ENCODE peak calls at places on chromosomes 7 and 10, in six cellular contexts. P, O, V, D, N and R are unnamed samples. For H3K9me3, the result is how much of the 10 kb centered on the place peaks cover.

GRCh38 chr7:28706607-28707006 is 251.5 kb downstream of the TRIL start:
- DNase-seq in N (no peak), O (no peak), D (no peak), P (no peak), V (no peak), R (no peak)

GRCh38 chr10:44955408-44956070 is 4.1 kb upstream of the RASSF4 start:
- DNase-seq in V (no peak), O (no peak), N (no peak), D (no peak), P (no peak), R (no peak)

GRCh38 chr10:27448926-27449325 is 55.2 kb upstream of the RAB18 start:
- DNase-seq in N (no peak), P (peak), O (no peak), D (peak), V (peak), R (no peak)

GRCh38 chr10:19713800-19714525 is 102.3 kb upstream of the PLXDC2 start:
- DNase-seq in N (no peak), D (peak), P (no peak), O (no peak), V (no peak), R (no peak)

GRCh38 chr7:110522751-110523200 is 568.2 kb upstream of the LRRN3 start:
- DNase-seq in V (no peak), P (peak), D (peak), N (no peak), O (no peak), R (peak)

GRCh38 chr7:128108129-128108528 is 76.9 kb upstream of the LRRC4 start:
- DNase-seq in P (no peak), D (no peak), N (no peak), O (peak), V (no peak), R (no peak)

GRCh38 chr7:139772115-139772514 is 5.7 kb downstream of the HIPK2 start:
- DNase-seq in V (no peak), P (no peak), D (peak), N (no peak), O (no peak), R (no peak)

GRCh38 chr10:74329873-74330272 is 178.9 kb downstream of the ADK start:
- DNase-seq in D (peak), P (peak), O (no peak), N (no peak), V (no peak), R (no peak)

GRCh38 chr7:13542451-13542850 is 447.0 kb downstream of the ETV1 start:
- DNase-seq in P (no peak), V (no peak), O (no peak), N (no peak), D (no peak), R (no peak)

GRCh38 chr10:88913157-88913556 is 33.1 kb downstream of the STAMBPL1 start:
- DNase-seq in P (no peak), N (no peak), O (no peak), D (peak), V (no peak), R (peak)

GRCh38 chr7:41222704-41223103 is 480.2 kb downstream of the INHBA start:
- DNase-seq in V (no peak), O (no peak), P (peak), D (peak), N (no peak), R (no peak)

GRCh38 chr7:157903715-157904114 is 566.9 kb downstream of the DNAJB6 start:
- DNase-seq in N (no peak), P (no peak), V (no peak), O (no peak), D (no peak), R (no peak)

GRCh38 chr7:157905740-157906461 is 569.1 kb downstream of the DNAJB6 start:
- DNase-seq in D (no peak), O (no peak), N (no peak), V (peak), P (no peak), R (peak)

GRCh38 chr7:157903296-157903695 is 566.5 kb downstream of the DNAJB6 start:
- DNase-seq in N (no peak), D (no peak), V (no peak), O (no peak), P (no peak), R (no peak)

GRCh38 chr7:157904866-157905215 is 568.0 kb downstream of the DNAJB6 start:
- DNase-seq in P (no peak), D (no peak), O (no peak), N (no peak), V (no peak), R (no peak)

DNA sequence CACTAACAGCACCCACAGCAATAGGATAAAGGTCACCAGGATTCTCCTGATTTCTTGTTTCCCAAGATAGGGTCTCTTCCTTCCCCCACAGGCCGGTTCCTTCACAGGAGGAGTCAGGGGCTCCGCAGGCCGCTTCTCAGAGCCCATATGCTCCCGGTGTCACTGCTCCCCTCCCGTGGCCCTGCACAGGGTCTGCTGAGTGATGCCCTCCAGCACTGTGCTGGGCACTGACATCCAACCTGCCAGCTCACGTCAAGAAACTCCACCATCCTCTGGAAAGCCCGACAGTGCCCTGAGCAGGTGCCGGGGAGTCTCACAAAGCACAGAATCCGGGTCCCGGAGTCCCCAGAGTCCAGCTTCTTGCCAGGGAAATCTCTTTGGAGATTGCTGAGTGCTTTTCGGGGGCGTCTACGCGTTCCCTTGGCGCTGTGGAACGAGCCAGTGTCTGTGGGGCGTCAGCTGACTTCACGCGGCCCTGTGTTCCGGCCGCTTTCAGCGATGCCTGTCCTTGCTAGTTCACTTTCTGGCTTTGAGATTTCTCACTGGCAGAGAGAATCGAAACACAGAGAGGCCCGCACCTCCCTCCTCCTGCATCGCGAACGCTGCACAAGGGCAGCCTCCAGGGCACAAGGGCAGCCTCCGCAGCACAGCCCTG is 567.5 kb downstream of the DNAJB6 start:
- DNase-seq in D (no peak), N (no peak), P (no peak), O (no peak), V (no peak), R (no peak)
- H3K9me3 ChIP-seq in D (under half), N (under half), P (under half), O (under half), V (under half), R (under half)

GRCh38 chr7:23619141-23619540 is 22.0 kb downstream of the CCDC126 start:
- DNase-seq in V (no peak), N (no peak), D (no peak), O (no peak), P (no peak), R (no peak)

GRCh38 chr7:23618241-23618640 is 21.1 kb downstream of the CCDC126 start:
- DNase-seq in V (no peak), O (no peak), P (peak), D (peak), N (no peak), R (no peak)

GRCh38 chr7:23615331-23615730 is 18.1 kb downstream of the CCDC126 start:
- DNase-seq in N (no peak), D (no peak), O (no peak), P (no peak), V (no peak), R (no peak)

GRCh38 chr7:23617482-23617881 is 20.3 kb downstream of the CCDC126 start:
- DNase-seq in D (no peak), P (no peak), O (no peak), V (no peak), N (no peak), R (no peak)

GRCh38 chr7:23616593-23616992 is 19.4 kb downstream of the CCDC126 start:
- DNase-seq in P (no peak), O (no peak), N (no peak), D (no peak), V (no peak), R (no peak)
- H3K9me3 ChIP-seq in P (under half), O (under half), N (under half), D (under half), V (under half), R (under half)

GRCh38 chr10:37872955-37873354 is 15.5 kb upstream of the ZNF248 start:
- DNase-seq in N (no peak), P (no peak), D (no peak), O (no peak), V (no peak), R (no peak)
- H3K9me3 ChIP-seq in N (under half), P (under half), D (under half), O (under half), V (under half), R (under half)

DNA sequence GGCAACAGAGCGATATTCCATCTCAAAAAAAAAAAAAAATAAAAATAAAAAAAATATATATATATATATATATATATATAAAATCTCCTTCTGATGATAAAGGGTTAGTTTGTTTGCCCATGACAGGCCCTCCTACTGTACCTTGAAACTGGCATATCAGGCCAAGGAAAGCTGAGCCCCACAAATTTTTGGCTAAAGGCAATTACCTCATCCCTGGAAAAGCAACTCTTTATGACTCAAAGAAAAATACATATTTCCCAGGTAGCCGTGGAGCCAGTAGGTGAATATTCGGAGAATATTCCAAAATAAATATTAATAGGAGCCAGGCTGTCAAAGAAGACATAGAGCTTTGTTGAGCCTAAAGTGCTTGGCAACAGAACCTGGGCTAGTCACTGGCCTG is 245.1 kb downstream of the GALNT17 start:
- DNase-seq in V (no peak), D (no peak), N (no peak), O (no peak), P (no peak), R (no peak)
- H3K9me3 ChIP-seq in V (under half), D (under half), N (under half), O (under half), P (under half), R (under half)

DNA sequence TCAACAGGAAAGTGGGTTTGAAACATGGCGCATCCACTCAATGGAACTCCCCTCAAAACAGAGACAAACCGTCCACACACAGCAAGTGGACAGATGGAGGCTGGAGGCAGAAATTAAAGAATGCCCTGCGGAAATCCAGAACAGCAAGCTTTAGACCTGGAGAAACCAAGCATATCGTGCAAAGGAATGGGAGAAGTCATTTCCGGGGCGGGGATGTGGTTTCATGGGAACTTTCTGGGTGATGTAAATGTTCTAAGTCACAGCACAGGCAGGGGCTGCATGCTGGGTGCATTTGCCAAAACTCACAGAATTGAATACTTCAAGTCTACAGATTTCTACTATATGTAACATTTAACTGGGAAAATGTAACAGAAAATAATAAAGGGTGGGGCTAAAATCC is 213.0 kb downstream of the PTPRN2 start:
- DNase-seq in P (peak), O (peak), D (no peak), V (no peak), N (no peak), R (no peak)
- H3K9me3 ChIP-seq in P (under half), O (under half), D (under half), V (under half), N (under half), R (under half)